ENCODE peak calls at places on chromosomes 13 and 19, in five cellular contexts. X is right atrium auricular region, H is thoracic aorta, P is psoas muscle, Q is K562. U is an unnamed sample.

GRCh38 chr19:46970815-46971214 is 48.8 kb upstream of the NPAS1 start:
- DNase-seq in X (no peak), H (no peak), P (no peak), Q (no peak), U (no peak)

GRCh38 chr19:9871626-9872338 is 36.7 kb downstream of the PIN1 start:
- DNase-seq in X (no peak), H (no peak), P (no peak), Q (peak; percentile 14), U (no peak)

GRCh38 chr19:44025217-44025936 is at the start of gene ZNF222:
- DNase-seq in X (peak; percentile 91), H (peak; percentile 67), P (peak; percentile 80), Q (peak; percentile 74), U (peak; percentile 57)

GRCh38 chr19:45186509-45187334 is 8.1 kb downstream of the BLOC1S3 start:
- DNase-seq in X (no peak), H (no peak), P (no peak), Q (no peak), U (no peak)

GRCh38 chr19:48442116-48443035 is 3.4 kb upstream of the GRWD1 start:
- DNase-seq in X (no peak), H (no peak), P (no peak), Q (no peak), U (no peak)

GRCh38 chr13:95471960-95472359 is 80.6 kb upstream of the CLDN10 start:
- DNase-seq in X (no peak), H (no peak), P (no peak), Q (no peak), U (no peak)

GRCh38 chr13:74575729-74576125 is 441.5 kb upstream of the KLF12 start:
- DNase-seq in X (peak; percentile 88), H (peak; percentile 32), P (peak; percentile 68), Q (peak; percentile 54), U (no peak)

GRCh38 chr13:66492479-66492878 is 737.7 kb downstream of the PCDH9 start:
- DNase-seq in X (no peak), H (no peak), P (no peak), Q (peak; percentile 2), U (no peak)

GRCh38 chr13:30696278-30697176 is 38.8 kb upstream of the ALOX5AP start:
- DNase-seq in X (peak; percentile 66), H (no peak), P (peak; percentile 47), Q (no peak), U (no peak)

GRCh38 chr19:7415857-7416371 is 67.2 kb downstream of the ARHGEF18 start:
- DNase-seq in X (no peak), H (no peak), P (no peak), Q (no peak), U (no peak)

GRCh38 chr19:10617409-10618121 is 7.8 kb upstream of the SLC44A2 start:
- DNase-seq in X (no peak), H (no peak), P (no peak), Q (peak; percentile 28), U (no peak)

GRCh38 chr19:41869374-41869955 is 7.6 kb upstream of the CD79A start:
- DNase-seq in X (no peak), H (no peak), P (no peak), Q (no peak), U (no peak)

GRCh38 chr13:66795636-66796035 is 434.5 kb downstream of the PCDH9 start:
- DNase-seq in X (no peak), H (no peak), P (no peak), Q (no peak), U (no peak)

GRCh38 chr13:98766716-98767115 is 14.2 kb upstream of the SLC15A1 start:
- DNase-seq in X (no peak), H (no peak), P (no peak), Q (no peak), U (no peak)

GRCh38 chr13:106530209-106530906 is 5.1 kb downstream of the EFNB2 start:
- DNase-seq in X (no peak), H (no peak), P (no peak), Q (no peak), U (peak; percentile 78)

GRCh38 chr13:32001392-32001768 is 30.2 kb upstream of the FRY start:
- DNase-seq in X (no peak), H (no peak), P (no peak), Q (peak; percentile 30), U (peak; percentile 48)

GRCh38 chr19:37467608-37468090 is 405 bp upstream of the ZNF569 start:
- DNase-seq in X (no peak), H (no peak), P (no peak), Q (no peak), U (no peak)

GRCh38 chr13:56189439-56189838 is 951.3 kb upstream of the PRR20A start:
- DNase-seq in X (no peak), H (no peak), P (no peak), Q (no peak), U (no peak)

GRCh38 chr19:45590300-45591003 is 5.8 kb upstream of the OPA3 start:
- DNase-seq in X (no peak), H (no peak), P (no peak), Q (no peak), U (no peak)

GRCh38 chr19:41249707-41250423 is 14.3 kb upstream of the HNRNPUL1 start:
- DNase-seq in X (no peak), H (no peak), P (no peak), Q (no peak), U (no peak)

GRCh38 chr13:48009298-48009697 is 8.2 kb upstream of the SUCLA2 start:
- DNase-seq in X (no peak), H (no peak), P (no peak), Q (no peak), U (no peak)

GRCh38 chr13:51435002-51435578 is 17.7 kb downstream of the INTS6 start:
- DNase-seq in X (no peak), H (no peak), P (no peak), Q (no peak), U (no peak)

GRCh38 chr19:12723383-12723642 is 419 bp downstream of the TNPO2 start:
- DNase-seq in X (no peak), H (no peak), P (no peak), Q (no peak), U (no peak)

GRCh38 chr19:41994521-41994971 is 516 bp upstream of the ATP1A3 start:
- DNase-seq in X (no peak), H (no peak), P (no peak), Q (no peak), U (no peak)

GRCh38 chr13:69020120-69020519 is 1087.5 kb upstream of the ATXN8OS start:
- DNase-seq in X (no peak), H (no peak), P (no peak), Q (no peak), U (no peak)

GRCh38 chr19:44530777-44531176 is 1.3 kb upstream of the CEACAM20 start:
- DNase-seq in X (no peak), H (no peak), P (no peak), Q (no peak), U (no peak)

GRCh38 chr13:77196052-77196618 is 130.8 kb downstream of the MYCBP2 start:
- DNase-seq in X (no peak), H (no peak), P (no peak), Q (no peak), U (no peak)

GRCh38 chr19:45640849-45641273 is 1.7 kb upstream of the EML2 start:
- DNase-seq in X (no peak), H (no peak), P (no peak), Q (peak; percentile 66), U (no peak)

GRCh38 chr13:80030491-80030890 is 310.4 kb downstream of the SPRY2 start:
- DNase-seq in X (no peak), H (no peak), P (no peak), Q (no peak), U (no peak)

GRCh38 chr13:36543671-36544070 is 111.4 kb downstream of the CCNA1 start:
- DNase-seq in X (no peak), H (no peak), P (no peak), Q (no peak), U (no peak)

GRCh38 chr13:91045351-91046034 is 302.0 kb upstream of the MIR17HG start:
- DNase-seq in X (no peak), H (no peak), P (no peak), Q (no peak), U (no peak)

GRCh38 chr13:45142440-45143345 is 22.4 kb downstream of the GTF2F2 start:
- DNase-seq in X (no peak), H (no peak), P (no peak), Q (no peak), U (peak; percentile 98)

GRCh38 chr19:44554641-44555246 is 25.3 kb upstream of the CEACAM20 start:
- DNase-seq in X (no peak), H (no peak), P (no peak), Q (no peak), U (no peak)

GRCh38 chr13:75359266-75359665 is 122.7 kb downstream of the TBC1D4 start:
- DNase-seq in X (no peak), H (no peak), P (no peak), Q (no peak), U (peak; percentile 53)

GRCh38 chr13:73520566-73521290 is 461.9 kb downstream of the KLF5 start:
- DNase-seq in X (no peak), H (no peak), P (no peak), Q (no peak), U (no peak)

GRCh38 chr13:27915301-27916207 is 4.2 kb upstream of the PDX1 start:
- DNase-seq in X (no peak), H (no peak), P (no peak), Q (no peak), U (no peak)

GRCh38 chr13:30551194-30551593 is 66.5 kb upstream of the USPL1 start:
- DNase-seq in X (no peak), H (no peak), P (no peak), Q (peak; percentile 14), U (no peak)

GRCh38 chr19:43471091-43471490 is 5.7 kb upstream of the LYPD3 start:
- DNase-seq in X (no peak), H (no peak), P (no peak), Q (no peak), U (no peak)

GRCh38 chr19:1968279-1969175 is 27.6 kb downstream of the CSNK1G2 start:
- DNase-seq in X (no peak), H (no peak), P (no peak), Q (no peak), U (no peak)
- H3K36me3 ChIP-seq in X (peaks cover 9% of the 10 kb centered on the region), H (peaks cover 15% of the 10 kb centered on the region), P (no peaks in the 10 kb centered on the region), Q (peaks cover 45% of the 10 kb centered on the region), U (peaks cover 10% of the 10 kb centered on the region)

GRCh38 chr19:19406878-19407639 is 1.6 kb downstream of the GATAD2A start:
- DNase-seq in X (no peak), H (no peak), P (no peak), Q (no peak), U (peak; percentile 34)
- H3K4me1 ChIP-seq in X (peaks cover 66% of the 10 kb centered on the region), H (peaks cover 29% of the 10 kb centered on the region), P (peaks cover 58% of the 10 kb centered on the region), Q (peaks cover 60% of the 10 kb centered on the region), U (peaks cover 19% of the 10 kb centered on the region)

GRCh38 chr13:19838726-19839342 is 24.6 kb downstream of the ZMYM5 start:
- DNase-seq in X (no peak), H (no peak), P (no peak), Q (no peak), U (no peak)
- H3K36me3 ChIP-seq in X (peaks cover 35% of the 10 kb centered on the region), H (peaks cover 17% of the 10 kb centered on the region), P (no peaks in the 10 kb centered on the region), Q (peaks cover 31% of the 10 kb centered on the region), U (peaks cover 30% of the 10 kb centered on the region)

GRCh38 chr19:919157-920050 is 2.3 kb downstream of the KISS1R start:
- DNase-seq in X (no peak), H (no peak), P (no peak), Q (no peak), U (no peak)

GRCh38 chr19:918152-918437 is 962 bp downstream of the KISS1R start:
- DNase-seq in X (no peak), H (no peak), P (no peak), Q (no peak), U (no peak)

GRCh38 chr19:920051-920857 is 3.1 kb downstream of the KISS1R start:
- DNase-seq in X (no peak), H (no peak), P (no peak), Q (no peak), U (no peak)

GRCh38 chr19:917323-918151 is at the start of gene KISS1R:
- DNase-seq in X (no peak), H (no peak), P (no peak), Q (peak; percentile 81), U (peak; percentile 56)

GRCh38 chr19:918481-919156 is 1.5 kb downstream of the KISS1R start:
- DNase-seq in X (no peak), H (no peak), P (no peak), Q (no peak), U (no peak)
- H3K4me1 ChIP-seq in X (peaks cover 48% of the 10 kb centered on the region), H (peaks cover 17% of the 10 kb centered on the region), P (peaks cover 20% of the 10 kb centered on the region), Q (peaks cover 9% of the 10 kb centered on the region), U (peaks cover 14% of the 10 kb centered on the region)